ENCODE peak calls at places on chromosome 17, in five cellular contexts. H is GM06990, S is BE2C, W is WTC11, C is fibroblast of villous mesenchyme. T is an unnamed sample.

GRCh38 chr17:30240177-30240576 is 4.7 kb upstream of the SLC6A4 start:
- DNase-seq in H (no peak), S (no peak), W (no peak), C (no peak), T (no peak)

GRCh38 chr17:68441064-68441770 is 16.1 kb downstream of the WIPI1 start:
- DNase-seq in H (no peak), S (peak; percentile 20), W (no peak), C (peak; percentile 79), T (no peak)

GRCh38 chr17:64739316-64740058 is 77.4 kb upstream of the SMURF2 start:
- DNase-seq in H (no peak), S (no peak), W (no peak), C (peak; percentile 66), T (no peak)

GRCh38 chr17:21679256-21680146 is 12.8 kb upstream of the KCNJ18 start:
- DNase-seq in H (no peak), S (no peak), W (no peak), C (no peak), T (no peak)

GRCh38 chr17:74031314-74032080 is 172.0 kb upstream of the RPL38 start:
- DNase-seq in H (no peak), S (no peak), W (no peak), C (no peak), T (no peak)

GRCh38 chr17:81910840-81911276 is 341 bp downstream of the PCYT2 start:
- DNase-seq in H (no peak), S (no peak), W (no peak), C (no peak), T (no peak)

GRCh38 chr17:50316016-50316587 is 29.8 kb upstream of the XYLT2 start:
- DNase-seq in H (no peak), S (no peak), W (no peak), C (no peak), T (no peak)

GRCh38 chr17:32289454-32289853 is 23.8 kb downstream of the RHBDL3 start:
- DNase-seq in H (no peak), S (no peak), W (peak; percentile 47), C (no peak), T (no peak)

GRCh38 chr17:67557921-67558320 is 159.8 kb upstream of the NOL11 start:
- DNase-seq in H (no peak), S (no peak), W (no peak), C (peak; percentile 18), T (no peak)

GRCh38 chr17:56785396-56785795 is 48.3 kb downstream of the C17orf67 start:
- DNase-seq in H (no peak), S (no peak), W (no peak), C (peak; percentile 46), T (no peak)

GRCh38 chr17:19000531-19001011 is 4.0 kb downstream of the FAM83G start:
- DNase-seq in H (no peak), S (peak; percentile 18), W (no peak), C (peak; percentile 83), T (no peak)

GRCh38 chr17:39166437-39167335 is 725 bp upstream of the ARL5C start:
- DNase-seq in H (no peak), S (no peak), W (no peak), C (no peak), T (no peak)

GRCh38 chr17:78831688-78832540 is 8.7 kb downstream of the USP36 start:
- DNase-seq in H (no peak), S (no peak), W (no peak), C (no peak), T (no peak)

GRCh38 chr17:74840989-74841666 is 18.6 kb downstream of the GRIN2C start:
- DNase-seq in H (no peak), S (peak; percentile 51), W (no peak), C (peak; percentile 43), T (no peak)

GRCh38 chr17:68381076-68381900 is 76.0 kb downstream of the WIPI1 start:
- DNase-seq in H (no peak), S (no peak), W (no peak), C (peak; percentile 98), T (no peak)

GRCh38 chr17:58536541-58536940 is 22.1 kb upstream of the MTMR4 start:
- DNase-seq in H (no peak), S (no peak), W (no peak), C (no peak), T (no peak)

GRCh38 chr17:73412914-73413313 is 101.1 kb upstream of the CDC42EP4 start:
- DNase-seq in H (no peak), S (no peak), W (no peak), C (no peak), T (no peak)

GRCh38 chr17:39094607-39095308 is 56.7 kb downstream of the PLXDC1 start:
- DNase-seq in H (peak; percentile 33), S (no peak), W (no peak), C (no peak), T (no peak)

GRCh38 chr17:51860934-51861561 is 297.5 kb downstream of the CA10 start:
- DNase-seq in H (no peak), S (peak; percentile 75), W (peak; percentile 60), C (no peak), T (peak; percentile 19)

GRCh38 chr17:63356275-63356905 is 89.7 kb downstream of the CYB561 start:
- DNase-seq in H (no peak), S (no peak), W (no peak), C (peak; percentile 74), T (no peak)

GRCh38 chr17:28552201-28552999 is at the start of gene UNC119:
- DNase-seq in H (peak; percentile 81), S (peak; percentile 76), W (peak; percentile 83), C (peak; percentile 62), T (peak; percentile 94)

GRCh38 chr17:50834786-50835562 is 412 bp upstream of the WFIKKN2 start:
- DNase-seq in H (no peak), S (no peak), W (no peak), C (peak; percentile 42), T (no peak)

GRCh38 chr17:29123111-29123510 is 57.1 kb downstream of the MYO18A start:
- DNase-seq in H (no peak), S (no peak), W (no peak), C (no peak), T (no peak)

GRCh38 chr17:73786286-73786743 is 142.1 kb upstream of the SDK2 start:
- DNase-seq in H (no peak), S (no peak), W (peak; percentile 66), C (no peak), T (no peak)

GRCh38 chr17:12853921-12854320 is 64.6 kb downstream of the ARHGAP44 start:
- DNase-seq in H (no peak), S (no peak), W (no peak), C (no peak), T (no peak)

GRCh38 chr17:55577011-55577586 is 65.8 kb upstream of the SMIM36 start:
- DNase-seq in H (peak; percentile 33), S (no peak), W (no peak), C (peak; percentile 82), T (peak; percentile 40)

GRCh38 chr17:80731255-80731840 is 186.7 kb downstream of the RPTOR start:
- DNase-seq in H (no peak), S (no peak), W (no peak), C (no peak), T (no peak)

GRCh38 chr17:70022175-70022574 is 52.9 kb upstream of the KCNJ16 start:
- DNase-seq in H (no peak), S (no peak), W (no peak), C (no peak), T (no peak)

GRCh38 chr17:34651267-34651955 is 72.0 kb downstream of the TMEM132E start:
- DNase-seq in H (no peak), S (peak; percentile 86), W (no peak), C (no peak), T (no peak)

GRCh38 chr17:56939869-56940484 is 20.9 kb downstream of the COIL start:
- DNase-seq in H (peak; percentile 41), S (no peak), W (peak; percentile 24), C (peak; percentile 66), T (peak; percentile 70)

GRCh38 chr17:48596735-48597491 is 3.3 kb upstream of the HOXB5 start:
- DNase-seq in H (no peak), S (no peak), W (no peak), C (no peak), T (no peak)

GRCh38 chr17:75031972-75032895 is 14.5 kb downstream of the ATP5PD start:
- DNase-seq in H (no peak), S (peak; percentile 85), W (peak; percentile 35), C (peak; percentile 93), T (peak; percentile 77)

GRCh38 chr17:60145006-60145935 is 4.5 kb upstream of the CA4 start:
- DNase-seq in H (no peak), S (no peak), W (no peak), C (no peak), T (no peak)

GRCh38 chr17:76938009-76938408 is 69.8 kb downstream of the MGAT5B start:
- DNase-seq in H (no peak), S (no peak), W (no peak), C (no peak), T (no peak)

GRCh38 chr17:50045154-50045553 is 10.8 kb upstream of the ITGA3 start:
- DNase-seq in H (no peak), S (no peak), W (no peak), C (no peak), T (no peak)

GRCh38 chr17:34763727-34764665 is 184.6 kb downstream of the TMEM132E start:
- DNase-seq in H (no peak), S (no peak), W (no peak), C (no peak), T (no peak)

GRCh38 chr17:50358177-50358576 is 12.3 kb downstream of the XYLT2 start:
- DNase-seq in H (no peak), S (no peak), W (no peak), C (no peak), T (no peak)

GRCh38 chr17:56305017-56305416 is 151.7 kb downstream of the ANKFN1 start:
- DNase-seq in H (no peak), S (no peak), W (no peak), C (no peak), T (no peak)

GRCh38 chr17:27357236-27357635 is 63.3 kb downstream of the WSB1 start:
- DNase-seq in H (no peak), S (no peak), W (no peak), C (no peak), T (no peak)

DNA sequence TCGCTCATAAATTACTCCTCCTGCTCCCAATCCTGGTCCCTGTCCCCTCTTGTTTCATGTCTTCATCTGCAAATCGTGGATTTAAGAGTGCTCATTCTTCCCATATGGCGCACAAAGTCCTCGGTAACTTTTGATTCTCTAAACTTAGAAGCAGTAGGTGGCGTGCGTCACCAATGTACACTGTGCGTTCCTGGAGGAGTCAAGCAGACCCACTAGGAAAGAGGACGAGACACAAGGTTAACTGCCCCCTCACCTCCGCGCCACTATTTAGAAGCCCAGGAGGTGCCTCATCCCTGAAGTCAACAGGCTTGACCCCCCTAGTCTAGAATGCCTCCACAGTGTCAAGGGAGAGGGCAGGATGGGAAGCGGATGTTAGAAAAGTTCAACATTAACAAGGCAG is 2.9 kb downstream of the SLC13A5 start:
- DNase-seq in H (no peak), S (no peak), W (no peak), C (no peak), T (no peak)
- TF ChIP-seq CTCF in H (no peak), S (peak; percentile 10), W (no peak), C (no peak), T (no peak)

GRCh38 chr17:46193626-46194392 is 580 bp upstream of the KANSL1 start:
- DNase-seq in H (peak; percentile 99), S (peak; percentile 97), W (peak; percentile 89), C (peak; percentile 98), T (peak; percentile 94)
- TF ChIP-seq CTCF in H (no peak), S (peak; percentile 1), W (peak; percentile 38), C (no peak), T (no peak)

GRCh38 chr17:17401271-17401781 is 75.5 kb upstream of the MED9 start:
- DNase-seq in H (no peak), S (peak; percentile 28), W (peak; percentile 72), C (no peak), T (no peak)
- TF ChIP-seq CTCF in H (peak; percentile 25), S (peak; percentile 19), W (peak; percentile 54), C (no peak), T (peak; percentile 4)

GRCh38 chr17:8940866-8941471 is 24.5 kb downstream of the PIK3R5 start:
- DNase-seq in H (no peak), S (no peak), W (no peak), C (no peak), T (no peak)
- TF ChIP-seq CTCF in H (no peak), S (no peak), W (no peak), C (no peak), T (no peak)